ENCODE peak calls at places on chromosomes 5 and 9, in ten cellular contexts. One of them, this sample, is unnamed. For H3K36me3, the result is how much of the 10 kb centered on the place peaks cover.

GRCh38 chr9:10903969-10904368 is 291.2 kb upstream of the PTPRD start:
- DNase-seq in fibroblast of lung: no peak
- DNase-seq in astrocyte: no peak
- DNase-seq in GM23248: no peak
- DNase-seq in tibial artery: no peak
- DNase-seq in kidney: no peak
- DNase-seq in neural progenitor cell: no peak
- DNase-seq in ovary: no peak
- DNase-seq in CD4-positive, alpha-beta memory T cell: no peak
- DNase-seq in CD8-positive, alpha-beta T cell: no peak
- DNase-seq in this sample: no peak

GRCh38 chr5:53256746-53257145 is 147.2 kb upstream of the MOCS2 start:
- DNase-seq in tibial artery: no peak
- DNase-seq in CD8-positive, alpha-beta T cell: no peak
- DNase-seq in kidney: no peak
- DNase-seq in astrocyte: peak
- DNase-seq in ovary: no peak
- DNase-seq in CD4-positive, alpha-beta memory T cell: no peak
- DNase-seq in fibroblast of lung: peak
- DNase-seq in neural progenitor cell: no peak
- DNase-seq in GM23248: peak
- DNase-seq in this sample: no peak

GRCh38 chr5:150363185-150363584 is 5.7 kb downstream of the TCOF1 start:
- DNase-seq in CD4-positive, alpha-beta memory T cell: no peak
- DNase-seq in GM23248: no peak
- DNase-seq in astrocyte: no peak
- DNase-seq in neural progenitor cell: no peak
- DNase-seq in ovary: no peak
- DNase-seq in tibial artery: no peak
- DNase-seq in fibroblast of lung: no peak
- DNase-seq in CD8-positive, alpha-beta T cell: no peak
- DNase-seq in kidney: no peak
- DNase-seq in this sample: no peak

GRCh38 chr9:117414906-117415583 is at the start of gene ASTN2:
- DNase-seq in fibroblast of lung: no peak
- DNase-seq in GM23248: no peak
- DNase-seq in ovary: peak
- DNase-seq in neural progenitor cell: peak
- DNase-seq in CD8-positive, alpha-beta T cell: no peak
- DNase-seq in astrocyte: no peak
- DNase-seq in CD4-positive, alpha-beta memory T cell: no peak
- DNase-seq in kidney: peak
- DNase-seq in tibial artery: no peak
- DNase-seq in this sample: no peak

GRCh38 chr5:126973193-126973592 is 57.2 kb downstream of the MARCHF3 start:
- DNase-seq in ovary: no peak
- DNase-seq in CD8-positive, alpha-beta T cell: no peak
- DNase-seq in kidney: no peak
- DNase-seq in CD4-positive, alpha-beta memory T cell: no peak
- DNase-seq in tibial artery: no peak
- DNase-seq in astrocyte: no peak
- DNase-seq in fibroblast of lung: no peak
- DNase-seq in GM23248: no peak
- DNase-seq in neural progenitor cell: no peak
- DNase-seq in this sample: no peak

GRCh38 chr5:67435007-67435406 is 238.4 kb upstream of the CD180 start:
- DNase-seq in CD4-positive, alpha-beta memory T cell: no peak
- DNase-seq in CD8-positive, alpha-beta T cell: no peak
- DNase-seq in ovary: no peak
- DNase-seq in fibroblast of lung: no peak
- DNase-seq in astrocyte: no peak
- DNase-seq in GM23248: no peak
- DNase-seq in tibial artery: no peak
- DNase-seq in neural progenitor cell: no peak
- DNase-seq in kidney: no peak
- DNase-seq in this sample: no peak

GRCh38 chr5:125597338-125597737 is 825.9 kb upstream of the GRAMD2B start:
- DNase-seq in CD8-positive, alpha-beta T cell: no peak
- DNase-seq in tibial artery: no peak
- DNase-seq in ovary: no peak
- DNase-seq in CD4-positive, alpha-beta memory T cell: no peak
- DNase-seq in neural progenitor cell: no peak
- DNase-seq in fibroblast of lung: peak
- DNase-seq in astrocyte: peak
- DNase-seq in kidney: no peak
- DNase-seq in GM23248: peak
- DNase-seq in this sample: no peak

GRCh38 chr5:157481255-157481654 is 21.2 kb downstream of the NIPAL4 start:
- DNase-seq in tibial artery: no peak
- DNase-seq in fibroblast of lung: no peak
- DNase-seq in ovary: no peak
- DNase-seq in astrocyte: no peak
- DNase-seq in kidney: no peak
- DNase-seq in CD4-positive, alpha-beta memory T cell: no peak
- DNase-seq in GM23248: no peak
- DNase-seq in CD8-positive, alpha-beta T cell: no peak
- DNase-seq in neural progenitor cell: no peak
- DNase-seq in this sample: no peak

GRCh38 chr5:123659006-123659405 is 147.0 kb downstream of the CSNK1G3 start:
- DNase-seq in kidney: no peak
- DNase-seq in CD4-positive, alpha-beta memory T cell: no peak
- DNase-seq in astrocyte: peak
- DNase-seq in ovary: no peak
- DNase-seq in fibroblast of lung: no peak
- DNase-seq in CD8-positive, alpha-beta T cell: no peak
- DNase-seq in GM23248: peak
- DNase-seq in tibial artery: no peak
- DNase-seq in neural progenitor cell: no peak
- DNase-seq in this sample: no peak

GRCh38 chr5:61563401-61563800 is 231.3 kb downstream of the ZSWIM6 start:
- DNase-seq in ovary: no peak
- DNase-seq in GM23248: no peak
- DNase-seq in neural progenitor cell: no peak
- DNase-seq in astrocyte: peak
- DNase-seq in CD8-positive, alpha-beta T cell: no peak
- DNase-seq in tibial artery: no peak
- DNase-seq in fibroblast of lung: no peak
- DNase-seq in CD4-positive, alpha-beta memory T cell: no peak
- DNase-seq in kidney: no peak
- DNase-seq in this sample: no peak

GRCh38 chr5:111756701-111757581 is at the start of gene NREP:
- DNase-seq in CD4-positive, alpha-beta memory T cell: peak
- DNase-seq in neural progenitor cell: peak
- DNase-seq in tibial artery: peak
- DNase-seq in ovary: peak
- DNase-seq in CD8-positive, alpha-beta T cell: peak
- DNase-seq in astrocyte: peak
- DNase-seq in GM23248: peak
- DNase-seq in kidney: peak
- DNase-seq in fibroblast of lung: peak
- DNase-seq in this sample: no peak

GRCh38 chr5:69450116-69450515 is 35.2 kb downstream of the MARVELD2 start:
- DNase-seq in neural progenitor cell: no peak
- DNase-seq in tibial artery: no peak
- DNase-seq in fibroblast of lung: peak
- DNase-seq in CD4-positive, alpha-beta memory T cell: no peak
- DNase-seq in kidney: no peak
- DNase-seq in ovary: no peak
- DNase-seq in astrocyte: peak
- DNase-seq in GM23248: peak
- DNase-seq in CD8-positive, alpha-beta T cell: no peak
- DNase-seq in this sample: no peak

GRCh38 chr9:132894343-132894742 is 15.6 kb downstream of the SPACA9 start:
- DNase-seq in neural progenitor cell: no peak
- DNase-seq in tibial artery: no peak
- DNase-seq in CD8-positive, alpha-beta T cell: no peak
- DNase-seq in kidney: no peak
- DNase-seq in astrocyte: no peak
- DNase-seq in fibroblast of lung: no peak
- DNase-seq in GM23248: peak
- DNase-seq in ovary: no peak
- DNase-seq in CD4-positive, alpha-beta memory T cell: no peak
- DNase-seq in this sample: no peak

GRCh38 chr5:10250804-10251276 is 760 bp downstream of the CCT5 start:
- DNase-seq in GM23248: peak
- DNase-seq in CD8-positive, alpha-beta T cell: no peak
- DNase-seq in neural progenitor cell: peak
- DNase-seq in fibroblast of lung: peak
- DNase-seq in astrocyte: no peak
- DNase-seq in ovary: no peak
- DNase-seq in tibial artery: no peak
- DNase-seq in CD4-positive, alpha-beta memory T cell: no peak
- DNase-seq in kidney: no peak
- DNase-seq in this sample: no peak

GRCh38 chr9:36407122-36407723 is 7.2 kb upstream of the RNF38 start:
- DNase-seq in kidney: no peak
- DNase-seq in GM23248: peak
- DNase-seq in fibroblast of lung: peak
- DNase-seq in ovary: peak
- DNase-seq in tibial artery: peak
- DNase-seq in astrocyte: no peak
- DNase-seq in CD4-positive, alpha-beta memory T cell: peak
- DNase-seq in CD8-positive, alpha-beta T cell: peak
- DNase-seq in neural progenitor cell: peak
- DNase-seq in this sample: peak

GRCh38 chr5:14744296-14745187 is 80.0 kb downstream of the OTULIN start:
- DNase-seq in astrocyte: no peak
- DNase-seq in neural progenitor cell: no peak
- DNase-seq in kidney: no peak
- DNase-seq in ovary: no peak
- DNase-seq in CD8-positive, alpha-beta T cell: no peak
- DNase-seq in tibial artery: no peak
- DNase-seq in fibroblast of lung: no peak
- DNase-seq in GM23248: no peak
- DNase-seq in CD4-positive, alpha-beta memory T cell: no peak
- DNase-seq in this sample: no peak
- H3K4me3 ChIP-seq in astrocyte: no peak
- H3K4me3 ChIP-seq in neural progenitor cell: no peak
- H3K4me3 ChIP-seq in kidney: no peak
- H3K4me3 ChIP-seq in ovary: no peak
- H3K4me3 ChIP-seq in CD8-positive, alpha-beta T cell: no peak
- H3K4me3 ChIP-seq in tibial artery: no peak
- H3K4me3 ChIP-seq in fibroblast of lung: no peak
- H3K4me3 ChIP-seq in GM23248: no peak
- H3K4me3 ChIP-seq in CD4-positive, alpha-beta memory T cell: no peak
- H3K4me3 ChIP-seq in this sample: no peak

DNA sequence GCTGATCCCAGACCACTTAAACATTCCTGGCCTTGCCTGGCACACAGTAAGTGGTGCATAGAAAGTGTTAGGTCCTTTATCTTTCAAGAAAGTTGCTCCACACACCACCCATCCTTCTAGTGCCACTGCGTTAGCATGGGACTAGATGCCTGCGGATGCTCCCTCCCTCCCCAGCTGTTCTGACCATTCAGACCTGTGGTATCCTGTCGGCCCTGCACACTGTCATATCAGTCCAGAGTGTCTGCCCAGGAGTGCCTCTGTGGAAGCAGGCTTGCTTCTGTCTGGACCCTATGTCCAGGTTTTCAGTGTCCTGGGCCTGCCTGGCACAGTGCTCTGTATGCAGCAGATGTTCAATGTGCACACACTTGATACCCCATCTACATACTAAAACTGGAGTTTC is 38.3 kb upstream of the SMU1 start:
- DNase-seq in tibial artery: no peak
- DNase-seq in GM23248: peak
- DNase-seq in astrocyte: no peak
- DNase-seq in kidney: no peak
- DNase-seq in neural progenitor cell: no peak
- DNase-seq in CD8-positive, alpha-beta T cell: no peak
- DNase-seq in CD4-positive, alpha-beta memory T cell: no peak
- DNase-seq in ovary: no peak
- DNase-seq in fibroblast of lung: no peak
- DNase-seq in this sample: no peak
- H3K36me3 ChIP-seq in tibial artery: under half
- H3K36me3 ChIP-seq in GM23248: under half
- H3K36me3 ChIP-seq in astrocyte: under half
- H3K36me3 ChIP-seq in kidney: under half
- H3K36me3 ChIP-seq in neural progenitor cell: under half
- H3K36me3 ChIP-seq in CD8-positive, alpha-beta T cell: under half
- H3K36me3 ChIP-seq in CD4-positive, alpha-beta memory T cell: half or more
- H3K36me3 ChIP-seq in ovary: under half
- H3K36me3 ChIP-seq in fibroblast of lung: under half
- H3K36me3 ChIP-seq in this sample: under half

GRCh38 chr9:93040409-93040808 is 18.1 kb upstream of the SUSD3 start:
- DNase-seq in CD8-positive, alpha-beta T cell: no peak
- DNase-seq in kidney: no peak
- DNase-seq in CD4-positive, alpha-beta memory T cell: peak
- DNase-seq in fibroblast of lung: no peak
- DNase-seq in tibial artery: no peak
- DNase-seq in GM23248: no peak
- DNase-seq in ovary: no peak
- DNase-seq in neural progenitor cell: no peak
- DNase-seq in astrocyte: no peak
- DNase-seq in this sample: no peak
- H3K4me3 ChIP-seq in CD8-positive, alpha-beta T cell: no peak
- H3K4me3 ChIP-seq in kidney: no peak
- H3K4me3 ChIP-seq in CD4-positive, alpha-beta memory T cell: no peak
- H3K4me3 ChIP-seq in fibroblast of lung: no peak
- H3K4me3 ChIP-seq in tibial artery: no peak
- H3K4me3 ChIP-seq in GM23248: no peak
- H3K4me3 ChIP-seq in ovary: no peak
- H3K4me3 ChIP-seq in neural progenitor cell: no peak
- H3K4me3 ChIP-seq in astrocyte: no peak
- H3K4me3 ChIP-seq in this sample: no peak

GRCh38 chr5:96778409-96778808 is 29.3 kb downstream of the ERAP1 start:
- DNase-seq in tibial artery: peak
- DNase-seq in kidney: no peak
- DNase-seq in CD4-positive, alpha-beta memory T cell: no peak
- DNase-seq in fibroblast of lung: no peak
- DNase-seq in neural progenitor cell: no peak
- DNase-seq in GM23248: no peak
- DNase-seq in astrocyte: no peak
- DNase-seq in CD8-positive, alpha-beta T cell: no peak
- DNase-seq in ovary: peak
- DNase-seq in this sample: no peak

GRCh38 chr5:96781031-96781733 is 26.6 kb downstream of the ERAP1 start:
- DNase-seq in tibial artery: no peak
- DNase-seq in neural progenitor cell: no peak
- DNase-seq in fibroblast of lung: peak
- DNase-seq in GM23248: peak
- DNase-seq in astrocyte: peak
- DNase-seq in CD8-positive, alpha-beta T cell: no peak
- DNase-seq in ovary: no peak
- DNase-seq in kidney: no peak
- DNase-seq in CD4-positive, alpha-beta memory T cell: no peak
- DNase-seq in this sample: no peak

GRCh38 chr5:96780626-96781025 is 27.1 kb downstream of the ERAP1 start:
- DNase-seq in CD8-positive, alpha-beta T cell: no peak
- DNase-seq in GM23248: peak
- DNase-seq in CD4-positive, alpha-beta memory T cell: no peak
- DNase-seq in fibroblast of lung: peak
- DNase-seq in kidney: no peak
- DNase-seq in astrocyte: no peak
- DNase-seq in tibial artery: no peak
- DNase-seq in ovary: no peak
- DNase-seq in neural progenitor cell: no peak
- DNase-seq in this sample: no peak

GRCh38 chr5:96783326-96783725 is 24.4 kb downstream of the ERAP1 start:
- DNase-seq in tibial artery: no peak
- DNase-seq in GM23248: no peak
- DNase-seq in CD8-positive, alpha-beta T cell: no peak
- DNase-seq in kidney: no peak
- DNase-seq in CD4-positive, alpha-beta memory T cell: no peak
- DNase-seq in ovary: no peak
- DNase-seq in fibroblast of lung: peak
- DNase-seq in astrocyte: no peak
- DNase-seq in neural progenitor cell: no peak
- DNase-seq in this sample: no peak

GRCh38 chr5:96781734-96782064 is 26.0 kb downstream of the ERAP1 start:
- DNase-seq in tibial artery: no peak
- DNase-seq in CD4-positive, alpha-beta memory T cell: no peak
- DNase-seq in GM23248: no peak
- DNase-seq in neural progenitor cell: no peak
- DNase-seq in CD8-positive, alpha-beta T cell: no peak
- DNase-seq in kidney: no peak
- DNase-seq in fibroblast of lung: no peak
- DNase-seq in astrocyte: no peak
- DNase-seq in ovary: no peak
- DNase-seq in this sample: no peak
- H3K36me3 ChIP-seq in tibial artery: half or more
- H3K36me3 ChIP-seq in CD4-positive, alpha-beta memory T cell: half or more
- H3K36me3 ChIP-seq in GM23248: under half
- H3K36me3 ChIP-seq in neural progenitor cell: under half
- H3K36me3 ChIP-seq in CD8-positive, alpha-beta T cell: half or more
- H3K36me3 ChIP-seq in kidney: under half
- H3K36me3 ChIP-seq in fibroblast of lung: under half
- H3K36me3 ChIP-seq in astrocyte: under half
- H3K36me3 ChIP-seq in ovary: under half
- H3K36me3 ChIP-seq in this sample: half or more

This sample was measured in CD8-positive, alpha-beta memory T cell.